ENCODE peak calls at places on chromosomes 5 and 9, in seven cellular contexts. X, L, O, F, G, Z and Q are unnamed samples.

GRCh38 chr9:87643778-87644570 is 81.9 kb upstream of the CTSL start:
- DNase-seq in O (no peak), L (no peak), G (no peak), X (no peak), Z (no peak), F (no peak), Q (no peak)

GRCh38 chr5:74240783-74241750 is 399.5 kb downstream of the ENC1 start:
- DNase-seq in Z (no peak), G (no peak), F (peak), O (no peak), L (no peak), X (no peak), Q (no peak)

GRCh38 chr9:124321935-124322334 is 64.2 kb downstream of the NEK6 start:
- DNase-seq in L (no peak), F (no peak), G (no peak), Z (no peak), O (no peak), X (no peak), Q (no peak)

GRCh38 chr5:150153957-150154617 is 1.6 kb downstream of the PDGFRB start:
- DNase-seq in O (no peak), Z (no peak), G (no peak), F (no peak), X (no peak), L (no peak), Q (no peak)

GRCh38 chr9:115350548-115350947 is 232.6 kb upstream of the TNC start:
- DNase-seq in F (no peak), G (no peak), O (no peak), X (no peak), Z (no peak), L (no peak), Q (no peak)

GRCh38 chr5:67066815-67067214 is 129.8 kb downstream of the CD180 start:
- DNase-seq in L (no peak), F (no peak), G (no peak), Z (no peak), O (no peak), X (no peak), Q (no peak)

GRCh38 chr9:109912082-109912581 is 132.1 kb downstream of the PALM2AKAP2 start:
- DNase-seq in X (no peak), Z (no peak), G (no peak), O (no peak), F (peak), L (no peak), Q (no peak)

GRCh38 chr9:119094086-119094485 is 275.1 kb downstream of the BRINP1 start:
- DNase-seq in X (no peak), L (no peak), F (no peak), Z (no peak), O (no peak), G (no peak), Q (no peak)

GRCh38 chr5:69271376-69271775 is 36.7 kb downstream of the CDK7 start:
- DNase-seq in X (no peak), O (peak), F (no peak), Z (peak), G (no peak), L (no peak), Q (no peak)

GRCh38 chr9:121651295-121652036 is at the start of gene DAB2IP:
- DNase-seq in L (no peak), Z (peak), X (peak), G (peak), O (peak), F (no peak), Q (peak)

GRCh38 chr5:147949711-147950573 is 43.6 kb upstream of the C5orf46 start:
- DNase-seq in G (no peak), O (no peak), L (no peak), Z (no peak), X (no peak), F (peak), Q (no peak)

GRCh38 chr9:130823435-130823834 is 11.6 kb upstream of the ABL1 start:
- DNase-seq in F (no peak), O (no peak), L (no peak), G (no peak), X (no peak), Z (no peak), Q (no peak)

GRCh38 chr9:125867752-125868400 is 120.7 kb downstream of the PBX3 start:
- DNase-seq in Z (no peak), F (no peak), G (no peak), X (no peak), L (no peak), O (no peak), Q (no peak)

GRCh38 chr5:94361161-94361560 is 257.2 kb downstream of the KIAA0825 start:
- DNase-seq in O (no peak), L (no peak), G (no peak), F (no peak), Z (no peak), X (no peak), Q (no peak)

GRCh38 chr9:79759460-79759859 is 187.7 kb downstream of the TLE4 start:
- DNase-seq in G (no peak), F (no peak), Z (no peak), L (no peak), O (peak), X (no peak), Q (no peak)

GRCh38 chr9:2663886-2664674 is 42.5 kb downstream of the VLDLR start:
- DNase-seq in O (no peak), X (no peak), G (no peak), F (no peak), L (no peak), Z (no peak), Q (no peak)

GRCh38 chr5:39107350-39107749 is 33.2 kb upstream of the RICTOR start:
- DNase-seq in O (no peak), F (no peak), G (no peak), L (no peak), Z (no peak), X (no peak), Q (no peak)

GRCh38 chr5:102799017-102799416 is 43.9 kb downstream of the PAM start:
- DNase-seq in X (no peak), G (no peak), O (no peak), Z (no peak), L (no peak), F (no peak), Q (no peak)

GRCh38 chr5:68007446-68007845 is 208.1 kb upstream of the PIK3R1 start:
- DNase-seq in X (peak), G (no peak), L (no peak), O (no peak), Z (peak), F (no peak), Q (no peak)

GRCh38 chr9:128215491-128216404 is 12.6 kb downstream of the DNM1 start:
- DNase-seq in X (peak), L (no peak), Z (no peak), G (no peak), O (no peak), F (no peak), Q (no peak)

GRCh38 chr5:16609412-16609811 is 7.4 kb downstream of the RETREG1 start:
- DNase-seq in F (no peak), Z (no peak), G (no peak), L (no peak), O (no peak), X (no peak), Q (no peak)

GRCh38 chr9:87862536-87863268 is 20.0 kb upstream of the SPATA31E1 start:
- DNase-seq in O (no peak), X (no peak), F (peak), G (no peak), Z (no peak), L (no peak), Q (no peak)

GRCh38 chr5:157559301-157559700 is 16.3 kb downstream of the ADAM19 start:
- DNase-seq in F (peak), O (no peak), G (no peak), Z (no peak), L (no peak), X (no peak), Q (no peak)

GRCh38 chr5:114838937-114839336 is 330.8 kb downstream of the TRIM36 start:
- DNase-seq in F (no peak), Z (no peak), L (no peak), X (no peak), O (no peak), G (no peak), Q (no peak)

GRCh38 chr5:102975457-102976182 is 144.3 kb downstream of the GIN1 start:
- DNase-seq in G (no peak), L (no peak), O (no peak), Z (no peak), X (no peak), F (no peak), Q (no peak)

GRCh38 chr5:83802686-83803085 is 82.0 kb upstream of the HAPLN1 start:
- DNase-seq in Z (no peak), L (no peak), G (no peak), O (no peak), X (no peak), F (no peak), Q (no peak)

GRCh38 chr5:68230285-68230684 is 14.7 kb downstream of the PIK3R1 start:
- DNase-seq in O (no peak), L (no peak), G (no peak), Z (no peak), F (no peak), X (no peak), Q (no peak)